ENCODE peak calls at places on chromosomes 13 and 19, in five cellular contexts. Y, P, L, I and N are unnamed samples.

GRCh38 chr13:65834897-65835296 is 1395.2 kb downstream of the PCDH9 start:
- DNase-seq in Y (no peak), P (no peak), L (no peak), I (no peak), N (no peak)

GRCh38 chr13:114050536-114051450 is 76.9 kb upstream of the C13orf46 start:
- DNase-seq in Y (no peak), P (no peak), L (no peak), I (no peak), N (peak)

GRCh38 chr19:40646564-40647254 is 43.7 kb downstream of the NUMBL start:
- DNase-seq in Y (no peak), P (no peak), L (no peak), I (no peak), N (no peak)

GRCh38 chr13:47216176-47216822 is 319.4 kb upstream of the HTR2A start:
- DNase-seq in Y (no peak), P (no peak), L (no peak), I (no peak), N (no peak)

GRCh38 chr13:28707629-28708427 is 10.9 kb downstream of the SLC46A3 start:
- DNase-seq in Y (no peak), P (no peak), L (no peak), I (no peak), N (no peak)

GRCh38 chr13:40764587-40765403 is 6.2 kb downstream of the MRPS31 start:
- DNase-seq in Y (no peak), P (no peak), L (no peak), I (no peak), N (no peak)

GRCh38 chr13:51995677-51996551 is 15.3 kb downstream of the ATP7B start:
- DNase-seq in Y (no peak), P (no peak), L (peak), I (no peak), N (peak)

GRCh38 chr13:85528578-85529215 is 270.5 kb downstream of the SLITRK6 start:
- DNase-seq in Y (no peak), P (no peak), L (no peak), I (no peak), N (no peak)

GRCh38 chr13:87295636-87296035 is 375.5 kb upstream of the SLITRK5 start:
- DNase-seq in Y (no peak), P (no peak), L (no peak), I (no peak), N (no peak)

GRCh38 chr19:53961523-53962345 is 1.0 kb upstream of the CACNG8 start:
- DNase-seq in Y (peak), P (no peak), L (no peak), I (no peak), N (peak)

GRCh38 chr13:35343417-35343816 is 133.1 kb downstream of the MAB21L1 start:
- DNase-seq in Y (no peak), P (no peak), L (no peak), I (no peak), N (no peak)

GRCh38 chr19:7478843-7479227 is 10.0 kb downstream of the PEX11G start:
- DNase-seq in Y (peak), P (no peak), L (no peak), I (no peak), N (no peak)

GRCh38 chr19:19049406-19049805 is 14.4 kb upstream of the SLC25A42 start:
- DNase-seq in Y (no peak), P (no peak), L (no peak), I (no peak), N (no peak)

GRCh38 chr19:18590273-18591272 is 2.0 kb downstream of the REX1BD start:
- DNase-seq in Y (peak), P (no peak), L (no peak), I (peak), N (peak)

GRCh38 chr13:79937311-79938243 is 403.3 kb downstream of the SPRY2 start:
- DNase-seq in Y (no peak), P (no peak), L (no peak), I (no peak), N (no peak)

GRCh38 chr13:95957331-95957730 is 95.9 kb downstream of the UGGT2 start:
- DNase-seq in Y (no peak), P (no peak), L (no peak), I (no peak), N (no peak)

GRCh38 chr13:112752211-112752610 is 62.4 kb downstream of the ATP11A start:
- DNase-seq in Y (no peak), P (no peak), L (no peak), I (no peak), N (no peak)

GRCh38 chr13:24495151-24495729 is 17.3 kb downstream of the PARP4 start:
- DNase-seq in Y (no peak), P (no peak), L (no peak), I (no peak), N (no peak)

GRCh38 chr19:2577722-2578335 is 101.9 kb downstream of the GADD45B start:
- DNase-seq in Y (no peak), P (peak), L (no peak), I (no peak), N (no peak)

GRCh38 chr13:73850104-73850898 is 283.9 kb downstream of the KLF12 start:
- DNase-seq in Y (no peak), P (no peak), L (no peak), I (no peak), N (no peak)

GRCh38 chr13:27170221-27170520 is 1.4 kb downstream of the USP12 start:
- DNase-seq in Y (no peak), P (no peak), L (no peak), I (no peak), N (no peak)

GRCh38 chr13:23383151-23383550 is 50.4 kb downstream of the SACS start:
- DNase-seq in Y (no peak), P (no peak), L (no peak), I (no peak), N (no peak)

GRCh38 chr19:10037809-10038208 is 24.5 kb downstream of the RDH8 start:
- DNase-seq in Y (no peak), P (no peak), L (no peak), I (no peak), N (no peak)

GRCh38 chr19:38399537-38399936 is 3.4 kb upstream of the FAM98C start:
- DNase-seq in Y (no peak), P (no peak), L (no peak), I (no peak), N (no peak)

GRCh38 chr19:35696835-35697234 is 7.5 kb upstream of the ZBTB32 start:
- DNase-seq in Y (no peak), P (no peak), L (no peak), I (no peak), N (no peak)

GRCh38 chr13:21309542-21310172 is 133.2 kb downstream of the MRPL57 start:
- DNase-seq in Y (no peak), P (no peak), L (no peak), I (no peak), N (no peak)

GRCh38 chr13:51643114-51643881 is 59.0 kb downstream of the WDFY2 start:
- DNase-seq in Y (no peak), P (no peak), L (no peak), I (no peak), N (no peak)

GRCh38 chr13:87677043-87677333 is 5.8 kb downstream of the SLITRK5 start:
- DNase-seq in Y (no peak), P (no peak), L (no peak), I (no peak), N (no peak)

GRCh38 chr13:98142427-98143156 is at the start of gene FARP1:
- DNase-seq in Y (peak), P (peak), L (peak), I (peak), N (peak)

GRCh38 chr13:43293986-43294880 is 270.8 kb downstream of the DNAJC15 start:
- DNase-seq in Y (no peak), P (no peak), L (no peak), I (no peak), N (no peak)

GRCh38 chr13:83449666-83450395 is 432.4 kb downstream of the SLITRK1 start:
- DNase-seq in Y (no peak), P (no peak), L (no peak), I (no peak), N (peak)

GRCh38 chr19:18513868-18514267 is 8.0 kb downstream of the ELL start:
- DNase-seq in Y (peak), P (no peak), L (no peak), I (no peak), N (no peak)

GRCh38 chr13:50417597-50417996 is 402.4 kb downstream of the KCNRG start:
- DNase-seq in Y (no peak), P (no peak), L (no peak), I (no peak), N (no peak)

GRCh38 chr13:45799451-45799850 is 52.1 kb downstream of the SIAH3 start:
- DNase-seq in Y (no peak), P (no peak), L (no peak), I (no peak), N (peak)

GRCh38 chr19:13206581-13206980 is 56.4 kb downstream of the IER2 start:
- DNase-seq in Y (no peak), P (no peak), L (no peak), I (no peak), N (no peak)

GRCh38 chr19:35673121-35673804 is 6.9 kb downstream of the UPK1A start:
- DNase-seq in Y (peak), P (no peak), L (no peak), I (peak), N (peak)

GRCh38 chr19:19342086-19343015 is 21.7 kb downstream of the MAU2 start:
- DNase-seq in Y (peak), P (peak), L (peak), I (peak), N (peak)

GRCh38 chr19:3554254-3555083 is 2.9 kb downstream of the MFSD12 start:
- DNase-seq in Y (peak), P (no peak), L (no peak), I (no peak), N (no peak)

GRCh38 chr19:45164577-45165335 is 4.0 kb upstream of the NKPD1 start:
- DNase-seq in Y (no peak), P (peak), L (peak), I (peak), N (peak)

GRCh38 chr13:74093691-74094090 is 40.5 kb downstream of the KLF12 start:
- DNase-seq in Y (no peak), P (no peak), L (no peak), I (no peak), N (no peak)

GRCh38 chr13:32045963-32046785 is 14.6 kb downstream of the FRY start:
- DNase-seq in Y (no peak), P (no peak), L (no peak), I (no peak), N (no peak)
- H3K27ac ChIP-seq in Y (no peak), P (peak), L (no peak), I (no peak), N (peak)

GRCh38 chr19:47417746-47418594 is 1.4 kb downstream of the MEIS3 start:
- DNase-seq in Y (peak), P (no peak), L (no peak), I (no peak), N (peak)
- H3K4me3 ChIP-seq in Y (peak), P (peak), L (no peak), I (peak), N (peak)

GRCh38 chr13:110448677-110449076 is 112.8 kb downstream of the RAB20 start:
- DNase-seq in Y (no peak), P (no peak), L (no peak), I (no peak), N (no peak)

GRCh38 chr13:110447058-110447511 is 114.4 kb downstream of the RAB20 start:
- DNase-seq in Y (no peak), P (no peak), L (no peak), I (no peak), N (no peak)

GRCh38 chr13:110448230-110448629 is 113.3 kb downstream of the RAB20 start:
- DNase-seq in Y (no peak), P (no peak), L (no peak), I (peak), N (no peak)

GRCh38 chr13:110446570-110446880 is 115.0 kb downstream of the RAB20 start:
- DNase-seq in Y (no peak), P (no peak), L (no peak), I (no peak), N (no peak)

GRCh38 chr13:110447801-110448200 is 113.7 kb downstream of the RAB20 start:
- DNase-seq in Y (no peak), P (no peak), L (no peak), I (no peak), N (no peak)
- H3K27ac ChIP-seq in Y (peak), P (peak), L (no peak), I (peak), N (no peak)

GRCh38 chr13:99698816-99699099 is 197.5 kb downstream of the TM9SF2 start:
- DNase-seq in Y (no peak), P (no peak), L (no peak), I (no peak), N (no peak)
- H3K4me3 ChIP-seq in Y (no peak), P (no peak), L (no peak), I (no peak), N (no peak)

GRCh38 chr13:75704194-75704941 is 68.2 kb downstream of the LMO7 start:
- DNase-seq in Y (no peak), P (no peak), L (no peak), I (no peak), N (no peak)
- H3K27ac ChIP-seq in Y (peak), P (peak), L (peak), I (peak), N (no peak)

GRCh38 chr19:48397263-48397635 is 3.8 kb downstream of the GRIN2D start:
- DNase-seq in Y (no peak), P (no peak), L (no peak), I (no peak), N (no peak)
- H3K4me3 ChIP-seq in Y (no peak), P (no peak), L (no peak), I (peak), N (no peak)